ENCODE peak calls at places on chromosomes 3 and 15, in eight cellular contexts. One of them, this sample, is unnamed.

GRCh38 chr15:64029111-64029510 is 17.2 kb downstream of the DAPK2 start:
- DNase-seq in AG04450: no peak
- DNase-seq in CD8-positive, alpha-beta T cell: no peak
- DNase-seq in OCI-LY7: no peak
- DNase-seq in cardiac fibroblast: no peak
- DNase-seq in hepatocyte: no peak
- DNase-seq in progenitor cell of endocrine pancreas: no peak
- DNase-seq in testis: no peak
- DNase-seq in this sample: no peak

GRCh38 chr3:47017504-47018268 is 38.2 kb downstream of the NBEAL2 start:
- DNase-seq in AG04450: no peak
- DNase-seq in CD8-positive, alpha-beta T cell: no peak
- DNase-seq in OCI-LY7: no peak
- DNase-seq in cardiac fibroblast: no peak
- DNase-seq in hepatocyte: no peak
- DNase-seq in progenitor cell of endocrine pancreas: no peak
- DNase-seq in testis: no peak
- DNase-seq in this sample: no peak

GRCh38 chr15:33852570-33852969 is 115.7 kb upstream of the CHRM5 start:
- DNase-seq in AG04450: no peak
- DNase-seq in CD8-positive, alpha-beta T cell: no peak
- DNase-seq in OCI-LY7: no peak
- DNase-seq in cardiac fibroblast: peak
- DNase-seq in hepatocyte: peak
- DNase-seq in progenitor cell of endocrine pancreas: no peak
- DNase-seq in testis: no peak
- DNase-seq in this sample: no peak

GRCh38 chr15:101455291-101455916 is 34.1 kb downstream of the PCSK6 start:
- DNase-seq in AG04450: no peak
- DNase-seq in CD8-positive, alpha-beta T cell: no peak
- DNase-seq in OCI-LY7: no peak
- DNase-seq in cardiac fibroblast: no peak
- DNase-seq in hepatocyte: no peak
- DNase-seq in progenitor cell of endocrine pancreas: no peak
- DNase-seq in testis: peak
- DNase-seq in this sample: no peak

GRCh38 chr3:127822836-127823589 is 698 bp upstream of the MGLL start:
- DNase-seq in AG04450: no peak
- DNase-seq in CD8-positive, alpha-beta T cell: no peak
- DNase-seq in OCI-LY7: no peak
- DNase-seq in cardiac fibroblast: peak
- DNase-seq in hepatocyte: peak
- DNase-seq in progenitor cell of endocrine pancreas: peak
- DNase-seq in testis: peak
- DNase-seq in this sample: peak

GRCh38 chr15:64938192-64938591 is 26.5 kb downstream of the ANKDD1A start:
- DNase-seq in AG04450: no peak
- DNase-seq in CD8-positive, alpha-beta T cell: no peak
- DNase-seq in OCI-LY7: peak
- DNase-seq in cardiac fibroblast: peak
- DNase-seq in hepatocyte: no peak
- DNase-seq in progenitor cell of endocrine pancreas: no peak
- DNase-seq in testis: no peak
- DNase-seq in this sample: no peak

GRCh38 chr3:16471897-16472296 is 41.6 kb downstream of the RFTN1 start:
- DNase-seq in AG04450: no peak
- DNase-seq in CD8-positive, alpha-beta T cell: no peak
- DNase-seq in OCI-LY7: no peak
- DNase-seq in cardiac fibroblast: no peak
- DNase-seq in hepatocyte: no peak
- DNase-seq in progenitor cell of endocrine pancreas: no peak
- DNase-seq in testis: no peak
- DNase-seq in this sample: no peak

GRCh38 chr3:32354362-32354778 is 37.3 kb upstream of the CMTM7 start:
- DNase-seq in AG04450: no peak
- DNase-seq in CD8-positive, alpha-beta T cell: no peak
- DNase-seq in OCI-LY7: no peak
- DNase-seq in cardiac fibroblast: peak
- DNase-seq in hepatocyte: peak
- DNase-seq in progenitor cell of endocrine pancreas: no peak
- DNase-seq in testis: no peak
- DNase-seq in this sample: no peak

GRCh38 chr3:15256861-15257341 is 50.9 kb downstream of the CAPN7 start:
- DNase-seq in AG04450: no peak
- DNase-seq in CD8-positive, alpha-beta T cell: no peak
- DNase-seq in OCI-LY7: no peak
- DNase-seq in cardiac fibroblast: no peak
- DNase-seq in hepatocyte: no peak
- DNase-seq in progenitor cell of endocrine pancreas: no peak
- DNase-seq in testis: no peak
- DNase-seq in this sample: no peak

GRCh38 chr3:98705694-98706093 is 57.4 kb upstream of the ST3GAL6 start:
- DNase-seq in AG04450: no peak
- DNase-seq in CD8-positive, alpha-beta T cell: no peak
- DNase-seq in OCI-LY7: no peak
- DNase-seq in cardiac fibroblast: peak
- DNase-seq in hepatocyte: no peak
- DNase-seq in progenitor cell of endocrine pancreas: no peak
- DNase-seq in testis: no peak
- DNase-seq in this sample: no peak

GRCh38 chr3:9087831-9088413 is 124.7 kb upstream of the RAD18 start:
- DNase-seq in AG04450: no peak
- DNase-seq in CD8-positive, alpha-beta T cell: no peak
- DNase-seq in OCI-LY7: no peak
- DNase-seq in cardiac fibroblast: no peak
- DNase-seq in hepatocyte: no peak
- DNase-seq in progenitor cell of endocrine pancreas: no peak
- DNase-seq in testis: no peak
- DNase-seq in this sample: no peak

GRCh38 chr15:45180201-45180600 is 7.6 kb downstream of the SHF start:
- DNase-seq in AG04450: no peak
- DNase-seq in CD8-positive, alpha-beta T cell: peak
- DNase-seq in OCI-LY7: no peak
- DNase-seq in cardiac fibroblast: no peak
- DNase-seq in hepatocyte: no peak
- DNase-seq in progenitor cell of endocrine pancreas: no peak
- DNase-seq in testis: no peak
- DNase-seq in this sample: no peak

GRCh38 chr3:171028025-171028778 is 1.7 kb upstream of the SLC2A2 start:
- DNase-seq in AG04450: peak
- DNase-seq in CD8-positive, alpha-beta T cell: no peak
- DNase-seq in OCI-LY7: no peak
- DNase-seq in cardiac fibroblast: peak
- DNase-seq in hepatocyte: peak
- DNase-seq in progenitor cell of endocrine pancreas: no peak
- DNase-seq in testis: peak
- DNase-seq in this sample: peak

GRCh38 chr3:76866729-76867461 is 173.0 kb upstream of the ROBO2 start:
- DNase-seq in AG04450: no peak
- DNase-seq in CD8-positive, alpha-beta T cell: no peak
- DNase-seq in OCI-LY7: no peak
- DNase-seq in cardiac fibroblast: no peak
- DNase-seq in hepatocyte: no peak
- DNase-seq in progenitor cell of endocrine pancreas: no peak
- DNase-seq in testis: no peak
- DNase-seq in this sample: no peak

GRCh38 chr15:51647128-51647562 is 24.6 kb upstream of the DMXL2 start:
- DNase-seq in AG04450: no peak
- DNase-seq in CD8-positive, alpha-beta T cell: no peak
- DNase-seq in OCI-LY7: peak
- DNase-seq in cardiac fibroblast: peak
- DNase-seq in hepatocyte: no peak
- DNase-seq in progenitor cell of endocrine pancreas: no peak
- DNase-seq in testis: peak
- DNase-seq in this sample: no peak

GRCh38 chr15:89794627-89795241 is 18.6 kb downstream of the MESP2 start:
- DNase-seq in AG04450: no peak
- DNase-seq in CD8-positive, alpha-beta T cell: no peak
- DNase-seq in OCI-LY7: no peak
- DNase-seq in cardiac fibroblast: peak
- DNase-seq in hepatocyte: no peak
- DNase-seq in progenitor cell of endocrine pancreas: no peak
- DNase-seq in testis: no peak
- DNase-seq in this sample: no peak

GRCh38 chr3:46076606-46077005 is 49.3 kb upstream of the XCR1 start:
- DNase-seq in AG04450: no peak
- DNase-seq in CD8-positive, alpha-beta T cell: no peak
- DNase-seq in OCI-LY7: no peak
- DNase-seq in cardiac fibroblast: peak
- DNase-seq in hepatocyte: no peak
- DNase-seq in progenitor cell of endocrine pancreas: no peak
- DNase-seq in testis: no peak
- DNase-seq in this sample: no peak

GRCh38 chr15:65868546-65869126 is 655 bp upstream of the RAB11A start:
- DNase-seq in AG04450: no peak
- DNase-seq in CD8-positive, alpha-beta T cell: no peak
- DNase-seq in OCI-LY7: no peak
- DNase-seq in cardiac fibroblast: no peak
- DNase-seq in hepatocyte: no peak
- DNase-seq in progenitor cell of endocrine pancreas: no peak
- DNase-seq in testis: no peak
- DNase-seq in this sample: no peak

GRCh38 chr15:67700023-67700422 is 125.3 kb upstream of the SKOR1 start:
- DNase-seq in AG04450: no peak
- DNase-seq in CD8-positive, alpha-beta T cell: no peak
- DNase-seq in OCI-LY7: no peak
- DNase-seq in cardiac fibroblast: no peak
- DNase-seq in hepatocyte: no peak
- DNase-seq in progenitor cell of endocrine pancreas: no peak
- DNase-seq in testis: no peak
- DNase-seq in this sample: no peak

DNA sequence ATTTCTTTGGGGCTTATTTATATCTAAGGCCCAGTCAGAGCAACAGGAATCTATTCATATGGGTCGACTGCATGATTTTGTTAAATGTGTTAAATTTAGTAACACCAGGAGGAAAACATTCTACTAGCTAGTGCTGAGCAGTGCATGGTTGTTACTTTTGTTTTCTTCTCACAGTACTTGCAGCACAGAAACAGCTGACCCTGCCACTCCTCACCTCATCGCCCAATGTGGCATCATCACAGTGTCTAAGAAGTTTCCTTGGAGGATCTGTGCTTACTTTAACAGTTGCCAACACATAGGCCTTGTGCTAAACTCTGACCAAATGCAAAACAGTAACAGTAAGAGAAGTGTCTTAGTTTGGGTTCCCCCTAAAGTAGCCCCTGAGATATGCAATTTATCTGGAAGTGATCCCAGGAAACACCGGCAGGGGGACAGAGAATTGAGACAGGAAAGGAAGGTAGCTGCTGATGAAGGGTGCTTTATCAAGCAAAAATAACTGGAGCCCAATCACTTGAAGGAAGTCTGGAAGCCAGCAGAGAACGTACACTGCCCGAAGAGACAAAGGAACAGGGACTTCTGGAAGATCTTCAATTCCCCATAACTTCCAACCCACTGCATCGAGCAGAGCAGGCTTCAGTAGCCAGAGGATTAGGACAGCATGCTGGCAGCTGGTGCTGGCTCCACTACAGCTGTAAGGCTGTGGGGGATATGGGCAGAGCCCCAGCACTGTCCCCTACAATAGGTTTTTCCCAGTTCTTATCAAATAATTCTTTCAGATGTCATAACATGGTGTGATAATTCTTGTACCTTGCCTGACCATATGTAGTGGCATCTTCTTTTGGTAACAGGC is 36.0 kb upstream of the ULK4 start:
- DNase-seq in AG04450: no peak
- DNase-seq in CD8-positive, alpha-beta T cell: no peak
- DNase-seq in OCI-LY7: no peak
- DNase-seq in cardiac fibroblast: peak
- DNase-seq in hepatocyte: no peak
- DNase-seq in progenitor cell of endocrine pancreas: no peak
- DNase-seq in testis: no peak
- DNase-seq in this sample: no peak
- TF ChIP-seq CTCF in AG04450: peak
- TF ChIP-seq CTCF in CD8-positive, alpha-beta T cell: no peak
- TF ChIP-seq CTCF in OCI-LY7: peak
- TF ChIP-seq CTCF in cardiac fibroblast: peak
- TF ChIP-seq CTCF in hepatocyte: peak
- TF ChIP-seq CTCF in progenitor cell of endocrine pancreas: peak
- TF ChIP-seq CTCF in testis: peak
- TF ChIP-seq CTCF in this sample: peak

GRCh38 chr3:60839242-60839641 is 412.0 kb downstream of the FHIT start:
- DNase-seq in AG04450: no peak
- DNase-seq in CD8-positive, alpha-beta T cell: no peak
- DNase-seq in OCI-LY7: no peak
- DNase-seq in cardiac fibroblast: no peak
- DNase-seq in hepatocyte: peak
- DNase-seq in progenitor cell of endocrine pancreas: no peak
- DNase-seq in testis: peak
- DNase-seq in this sample: no peak
- TF ChIP-seq CTCF in AG04450: no peak
- TF ChIP-seq CTCF in CD8-positive, alpha-beta T cell: no peak
- TF ChIP-seq CTCF in OCI-LY7: no peak
- TF ChIP-seq CTCF in cardiac fibroblast: no peak
- TF ChIP-seq CTCF in hepatocyte: peak
- TF ChIP-seq CTCF in progenitor cell of endocrine pancreas: no peak
- TF ChIP-seq CTCF in testis: no peak
- TF ChIP-seq CTCF in this sample: no peak

GRCh38 chr3:66196633-66197032 is 24.2 kb upstream of the SLC25A26 start:
- DNase-seq in AG04450: no peak
- DNase-seq in CD8-positive, alpha-beta T cell: no peak
- DNase-seq in OCI-LY7: no peak
- DNase-seq in cardiac fibroblast: no peak
- DNase-seq in hepatocyte: no peak
- DNase-seq in progenitor cell of endocrine pancreas: no peak
- DNase-seq in testis: no peak
- DNase-seq in this sample: no peak
- TF ChIP-seq CTCF in AG04450: peak
- TF ChIP-seq CTCF in CD8-positive, alpha-beta T cell: no peak
- TF ChIP-seq CTCF in OCI-LY7: peak
- TF ChIP-seq CTCF in cardiac fibroblast: peak
- TF ChIP-seq CTCF in hepatocyte: peak
- TF ChIP-seq CTCF in progenitor cell of endocrine pancreas: peak
- TF ChIP-seq CTCF in testis: no peak
- TF ChIP-seq CTCF in this sample: peak

GRCh38 chr15:69036856-69037255 is 22.4 kb downstream of the NOX5 start:
- DNase-seq in AG04450: no peak
- DNase-seq in CD8-positive, alpha-beta T cell: no peak
- DNase-seq in OCI-LY7: no peak
- DNase-seq in cardiac fibroblast: no peak
- DNase-seq in hepatocyte: no peak
- DNase-seq in progenitor cell of endocrine pancreas: no peak
- DNase-seq in testis: no peak
- DNase-seq in this sample: no peak

GRCh38 chr15:69034352-69034751 is 19.9 kb downstream of the NOX5 start:
- DNase-seq in AG04450: peak
- DNase-seq in CD8-positive, alpha-beta T cell: no peak
- DNase-seq in OCI-LY7: no peak
- DNase-seq in cardiac fibroblast: peak
- DNase-seq in hepatocyte: no peak
- DNase-seq in progenitor cell of endocrine pancreas: no peak
- DNase-seq in testis: no peak
- DNase-seq in this sample: no peak

GRCh38 chr15:69037482-69037881 is 23.0 kb downstream of the NOX5 start:
- DNase-seq in AG04450: no peak
- DNase-seq in CD8-positive, alpha-beta T cell: no peak
- DNase-seq in OCI-LY7: no peak
- DNase-seq in cardiac fibroblast: no peak
- DNase-seq in hepatocyte: no peak
- DNase-seq in progenitor cell of endocrine pancreas: no peak
- DNase-seq in testis: no peak
- DNase-seq in this sample: no peak

GRCh38 chr15:69035918-69036258 is 21.4 kb downstream of the NOX5 start:
- DNase-seq in AG04450: no peak
- DNase-seq in CD8-positive, alpha-beta T cell: no peak
- DNase-seq in OCI-LY7: no peak
- DNase-seq in cardiac fibroblast: no peak
- DNase-seq in hepatocyte: no peak
- DNase-seq in progenitor cell of endocrine pancreas: no peak
- DNase-seq in testis: no peak
- DNase-seq in this sample: no peak

GRCh38 chr15:69035205-69035917 is 20.9 kb downstream of the NOX5 start:
- DNase-seq in AG04450: no peak
- DNase-seq in CD8-positive, alpha-beta T cell: no peak
- DNase-seq in OCI-LY7: no peak
- DNase-seq in cardiac fibroblast: no peak
- DNase-seq in hepatocyte: peak
- DNase-seq in progenitor cell of endocrine pancreas: no peak
- DNase-seq in testis: no peak
- DNase-seq in this sample: peak
- TF ChIP-seq CTCF in AG04450: peak
- TF ChIP-seq CTCF in CD8-positive, alpha-beta T cell: no peak
- TF ChIP-seq CTCF in OCI-LY7: no peak
- TF ChIP-seq CTCF in cardiac fibroblast: peak
- TF ChIP-seq CTCF in hepatocyte: peak
- TF ChIP-seq CTCF in progenitor cell of endocrine pancreas: peak
- TF ChIP-seq CTCF in testis: no peak
- TF ChIP-seq CTCF in this sample: no peak